ENCODE peak calls at places on chromosome 22, in six cellular contexts. A, P, H, O, B and I are unnamed samples.

GRCh38 chr22:30295576-30295975 is 6.3 kb upstream of the CASTOR1 start:
- DNase-seq in B (no peak), H (no peak), P (no peak), O (no peak), A (no peak), I (no peak)

GRCh38 chr22:46652930-46653331 is 32.7 kb downstream of the GRAMD4 start:
- DNase-seq in A (peak), P (peak), B (no peak), O (no peak), H (no peak), I (no peak)

GRCh38 chr22:44685384-44686056 is 16.5 kb upstream of the PRR5 start:
- DNase-seq in A (peak), O (no peak), P (peak), B (peak), H (no peak), I (peak)

GRCh38 chr22:17628304-17629166 is at the start of gene ATP6V1E1:
- DNase-seq in B (peak), H (peak), O (peak), A (peak), P (peak), I (peak)

GRCh38 chr22:46990937-46991520 is 228.6 kb downstream of the TBC1D22A start:
- DNase-seq in B (no peak), H (no peak), P (no peak), A (no peak), O (no peak), I (no peak)

GRCh38 chr22:46776876-46777608 is 14.6 kb downstream of the TBC1D22A start:
- DNase-seq in P (no peak), A (no peak), H (no peak), O (no peak), B (no peak), I (no peak)

GRCh38 chr22:23708270-23708669 is 17.5 kb downstream of the RGL4 start:
- DNase-seq in P (no peak), O (no peak), B (no peak), A (no peak), H (no peak), I (no peak)

GRCh38 chr22:20852076-20852475 is 6.5 kb downstream of the PI4KA start:
- DNase-seq in O (no peak), H (no peak), P (no peak), B (no peak), A (no peak), I (no peak)

GRCh38 chr22:49833340-49834007 is 5.8 kb upstream of the BRD1 start:
- DNase-seq in H (no peak), A (no peak), O (no peak), P (no peak), B (no peak), I (no peak)

GRCh38 chr22:28943501-28943879 is 60.1 kb downstream of the ZNRF3 start:
- DNase-seq in P (no peak), O (no peak), H (no peak), A (no peak), B (no peak), I (no peak)

GRCh38 chr22:17980013-17980510 is 44.3 kb downstream of the MICAL3 start:
- DNase-seq in O (no peak), B (no peak), P (no peak), H (no peak), A (peak), I (no peak)

GRCh38 chr22:45335021-45335818 is 25.5 kb downstream of the FAM118A start:
- DNase-seq in O (no peak), H (no peak), P (no peak), B (no peak), A (no peak), I (no peak)

GRCh38 chr22:47570851-47571250 is 808.4 kb downstream of the TBC1D22A start:
- DNase-seq in A (no peak), P (no peak), H (peak), B (no peak), O (no peak), I (no peak)

GRCh38 chr22:17243524-17243923 is 24.3 kb upstream of the ADA2 start:
- DNase-seq in A (no peak), O (no peak), H (no peak), B (no peak), P (no peak), I (no peak)

GRCh38 chr22:22951035-22951434 is 63.4 kb downstream of the IGLL5 start:
- DNase-seq in A (no peak), H (no peak), P (no peak), O (no peak), B (no peak), I (no peak)

GRCh38 chr22:35835998-35836691 is 118.5 kb downstream of the APOL5 start:
- DNase-seq in A (peak), B (no peak), H (no peak), P (peak), O (peak), I (no peak)

GRCh38 chr22:19514831-19515565 is 9.2 kb downstream of the CLDN5 start:
- DNase-seq in B (no peak), A (peak), O (no peak), P (no peak), H (peak), I (no peak)

GRCh38 chr22:20762233-20762796 is 11.6 kb upstream of the SERPIND1 start:
- DNase-seq in P (no peak), H (no peak), B (no peak), A (no peak), O (no peak), I (no peak)

GRCh38 chr22:39277135-39277607 is 32.4 kb upstream of the PDGFB start:
- DNase-seq in P (peak), O (no peak), B (no peak), A (peak), H (no peak), I (no peak)
- TF ChIP-seq CTCF in P (no peak), O (no peak), B (no peak), A (no peak), H (no peak), I (no peak)

DNA sequence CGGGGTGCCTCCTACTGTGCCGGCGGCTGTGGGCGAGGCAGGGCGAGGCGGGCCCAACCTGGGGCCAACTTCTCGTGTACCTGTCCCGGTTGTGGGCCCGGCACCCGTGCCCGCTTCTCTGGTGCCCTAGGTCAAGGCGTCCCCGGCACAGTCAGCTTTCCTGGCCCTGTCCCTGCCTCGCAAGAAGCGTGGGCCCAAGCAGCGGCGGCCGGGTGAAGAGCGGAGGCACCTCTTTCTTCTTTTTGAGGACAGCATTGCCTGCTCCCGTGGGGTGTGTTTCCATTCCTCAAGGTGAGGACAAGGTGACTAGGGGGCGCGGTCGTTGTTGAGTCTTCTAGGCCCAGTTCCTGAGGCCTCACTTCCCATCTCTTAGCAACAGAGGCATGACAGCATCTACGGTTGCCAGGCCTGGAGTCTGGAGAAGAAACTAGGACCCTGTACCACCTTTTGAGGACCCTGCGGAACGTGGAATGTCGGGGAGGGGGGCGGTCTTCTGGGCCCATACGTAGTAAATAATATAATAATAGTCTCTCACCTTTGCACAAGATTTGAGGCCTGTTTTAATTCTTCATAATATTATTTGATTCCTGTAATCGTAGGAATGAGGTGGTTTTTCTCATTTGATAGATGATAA is 418 bp downstream of the ACO2 start:
- DNase-seq in O (peak), H (no peak), A (no peak), P (no peak), B (peak), I (no peak)
- TF ChIP-seq CTCF in O (no peak), H (no peak), A (no peak), P (no peak), B (no peak), I (no peak)

DNA sequence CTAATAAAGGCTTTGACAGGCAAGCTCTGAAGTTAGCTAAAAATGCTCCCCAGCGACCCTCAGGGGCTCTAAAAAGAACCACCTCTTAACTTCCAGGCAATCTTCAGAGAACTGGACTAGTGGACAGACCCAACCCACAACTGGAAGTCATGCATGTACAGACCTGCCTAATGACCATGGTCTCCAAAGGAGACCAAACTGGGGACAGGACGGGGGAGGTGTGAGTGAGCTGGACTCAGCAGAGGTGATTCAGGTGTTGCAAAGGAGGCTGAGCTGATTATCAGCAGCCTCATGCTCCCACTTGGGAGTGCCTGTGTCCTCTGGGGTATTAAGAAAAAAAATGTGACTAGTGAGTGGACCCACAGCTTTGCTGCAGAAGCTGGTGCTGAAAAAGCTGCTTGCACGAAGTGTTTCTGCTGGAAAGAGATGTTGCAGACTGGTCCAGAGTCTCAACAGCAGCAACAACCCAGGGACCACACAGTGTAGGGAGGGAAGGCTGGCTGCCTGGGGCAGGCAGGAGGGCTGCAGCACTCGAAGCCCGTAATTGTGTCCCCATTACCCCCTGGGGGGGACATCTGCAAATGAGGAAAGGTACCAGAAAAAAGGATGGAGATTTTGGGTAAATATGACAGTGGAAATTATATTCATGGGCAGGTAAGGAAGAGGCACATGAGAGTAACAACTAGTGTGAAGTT is 35.3 kb downstream of the PITPNB start:
- DNase-seq in P (no peak), A (no peak), H (no peak), O (no peak), B (no peak), I (no peak)
- TF ChIP-seq CTCF in P (no peak), A (no peak), H (no peak), O (no peak), B (no peak), I (no peak)

GRCh38 chr22:26891431-26891830 is 234.0 kb downstream of the MIAT start:
- DNase-seq in H (no peak), A (no peak), P (no peak), B (no peak), O (no peak), I (no peak)

GRCh38 chr22:26892401-26893033 is 235.1 kb downstream of the MIAT start:
- DNase-seq in P (no peak), H (no peak), B (no peak), A (no peak), O (no peak), I (no peak)

GRCh38 chr22:26889794-26890193 is 232.4 kb downstream of the MIAT start:
- DNase-seq in B (no peak), P (peak), A (no peak), O (no peak), H (no peak), I (no peak)

GRCh38 chr22:26888887-26889286 is 231.5 kb downstream of the MIAT start:
- DNase-seq in A (peak), B (no peak), O (no peak), H (no peak), P (peak), I (no peak)

GRCh38 chr22:26890870-26891269 is 233.5 kb downstream of the MIAT start:
- DNase-seq in A (no peak), P (no peak), B (no peak), H (no peak), O (no peak), I (no peak)
- TF ChIP-seq CTCF in A (no peak), P (no peak), B (no peak), H (peak), O (no peak), I (peak)